ENCODE peak calls at places on chromosomes 3 and 15, in nine cellular contexts. One of them, this sample, is unnamed.

GRCh38 chr15:96460106-96460505 is 129.6 kb downstream of the NR2F2 start:
- DNase-seq in fibroblast of pulmonary artery: no peak
- DNase-seq in upper lobe of right lung: no peak
- DNase-seq in foreskin fibroblast: no peak
- DNase-seq in GM06990: no peak
- DNase-seq in left lung: no peak
- DNase-seq in IMR-90: no peak
- DNase-seq in left ventricle myocardium inferior: no peak
- DNase-seq in cardiac muscle cell: no peak
- DNase-seq in this sample: no peak

GRCh38 chr3:149489060-149489690 is 14.7 kb downstream of the TM4SF4 start:
- DNase-seq in GM06990: no peak
- DNase-seq in foreskin fibroblast: no peak
- DNase-seq in left lung: no peak
- DNase-seq in left ventricle myocardium inferior: no peak
- DNase-seq in upper lobe of right lung: no peak
- DNase-seq in cardiac muscle cell: peak; percentile 20
- DNase-seq in IMR-90: no peak
- DNase-seq in fibroblast of pulmonary artery: peak; percentile 47
- DNase-seq in this sample: no peak

GRCh38 chr3:35666893-35667292 is 27.6 kb downstream of the ARPP21 start:
- DNase-seq in fibroblast of pulmonary artery: no peak
- DNase-seq in left lung: no peak
- DNase-seq in left ventricle myocardium inferior: no peak
- DNase-seq in cardiac muscle cell: no peak
- DNase-seq in foreskin fibroblast: no peak
- DNase-seq in GM06990: no peak
- DNase-seq in upper lobe of right lung: no peak
- DNase-seq in IMR-90: no peak
- DNase-seq in this sample: no peak

GRCh38 chr15:101542306-101543025 is 53.0 kb upstream of the PCSK6 start:
- DNase-seq in foreskin fibroblast: no peak
- DNase-seq in GM06990: no peak
- DNase-seq in left lung: no peak
- DNase-seq in left ventricle myocardium inferior: no peak
- DNase-seq in IMR-90: no peak
- DNase-seq in cardiac muscle cell: no peak
- DNase-seq in fibroblast of pulmonary artery: no peak
- DNase-seq in upper lobe of right lung: no peak
- DNase-seq in this sample: no peak

GRCh38 chr3:64224826-64225606 is at the start of gene PRICKLE2:
- DNase-seq in IMR-90: peak; percentile 96
- DNase-seq in left ventricle myocardium inferior: peak; percentile 74
- DNase-seq in left lung: peak; percentile 50
- DNase-seq in fibroblast of pulmonary artery: peak; percentile 93
- DNase-seq in cardiac muscle cell: peak; percentile 41
- DNase-seq in upper lobe of right lung: no peak
- DNase-seq in GM06990: peak; percentile 48
- DNase-seq in foreskin fibroblast: peak; percentile 94
- DNase-seq in this sample: peak; percentile 76

GRCh38 chr3:186287723-186288122 is 74.3 kb downstream of the DGKG start:
- DNase-seq in left lung: no peak
- DNase-seq in left ventricle myocardium inferior: no peak
- DNase-seq in upper lobe of right lung: no peak
- DNase-seq in IMR-90: peak; percentile 85
- DNase-seq in cardiac muscle cell: no peak
- DNase-seq in foreskin fibroblast: peak; percentile 72
- DNase-seq in fibroblast of pulmonary artery: peak; percentile 77
- DNase-seq in GM06990: no peak
- DNase-seq in this sample: no peak

GRCh38 chr3:177777699-177778098 is 580.4 kb upstream of the TBL1XR1 start:
- DNase-seq in fibroblast of pulmonary artery: peak; percentile 55
- DNase-seq in upper lobe of right lung: peak; percentile 68
- DNase-seq in IMR-90: peak; percentile 56
- DNase-seq in foreskin fibroblast: peak; percentile 47
- DNase-seq in GM06990: peak; percentile 26
- DNase-seq in left ventricle myocardium inferior: peak; percentile 25
- DNase-seq in cardiac muscle cell: peak; percentile 42
- DNase-seq in left lung: peak; percentile 41
- DNase-seq in this sample: peak; percentile 56

GRCh38 chr3:161989012-161989411 is 492.4 kb downstream of the OTOL1 start:
- DNase-seq in GM06990: no peak
- DNase-seq in fibroblast of pulmonary artery: no peak
- DNase-seq in cardiac muscle cell: no peak
- DNase-seq in left lung: no peak
- DNase-seq in foreskin fibroblast: no peak
- DNase-seq in IMR-90: no peak
- DNase-seq in upper lobe of right lung: no peak
- DNase-seq in left ventricle myocardium inferior: no peak
- DNase-seq in this sample: no peak

GRCh38 chr3:56988874-56989433 is 71.5 kb upstream of the SPATA12 start:
- DNase-seq in cardiac muscle cell: peak; percentile 91
- DNase-seq in IMR-90: peak; percentile 71
- DNase-seq in left ventricle myocardium inferior: peak; percentile 70
- DNase-seq in left lung: peak; percentile 72
- DNase-seq in fibroblast of pulmonary artery: peak; percentile 92
- DNase-seq in GM06990: no peak
- DNase-seq in upper lobe of right lung: no peak
- DNase-seq in foreskin fibroblast: peak; percentile 57
- DNase-seq in this sample: peak; percentile 80

GRCh38 chr15:33089878-33090757 is 104.4 kb downstream of the FMN1 start:
- DNase-seq in fibroblast of pulmonary artery: peak; percentile 67
- DNase-seq in foreskin fibroblast: peak; percentile 88
- DNase-seq in IMR-90: peak; percentile 94
- DNase-seq in left lung: no peak
- DNase-seq in upper lobe of right lung: no peak
- DNase-seq in left ventricle myocardium inferior: no peak
- DNase-seq in GM06990: no peak
- DNase-seq in cardiac muscle cell: no peak
- DNase-seq in this sample: peak; percentile 82

GRCh38 chr3:136731274-136731884 is 20.8 kb downstream of the STAG1 start:
- DNase-seq in left lung: no peak
- DNase-seq in IMR-90: no peak
- DNase-seq in left ventricle myocardium inferior: no peak
- DNase-seq in foreskin fibroblast: no peak
- DNase-seq in GM06990: no peak
- DNase-seq in upper lobe of right lung: no peak
- DNase-seq in fibroblast of pulmonary artery: no peak
- DNase-seq in cardiac muscle cell: no peak
- DNase-seq in this sample: no peak

GRCh38 chr15:70799667-70800450 is 36.5 kb upstream of the UACA start:
- DNase-seq in cardiac muscle cell: peak; percentile 50
- DNase-seq in IMR-90: peak; percentile 99
- DNase-seq in GM06990: no peak
- DNase-seq in fibroblast of pulmonary artery: peak; percentile 98
- DNase-seq in foreskin fibroblast: peak; percentile 95
- DNase-seq in left lung: peak; percentile 69
- DNase-seq in upper lobe of right lung: no peak
- DNase-seq in left ventricle myocardium inferior: no peak
- DNase-seq in this sample: no peak

GRCh38 chr15:101043011-101043410 is 123.9 kb downstream of the LRRK1 start:
- DNase-seq in GM06990: no peak
- DNase-seq in foreskin fibroblast: no peak
- DNase-seq in upper lobe of right lung: no peak
- DNase-seq in cardiac muscle cell: no peak
- DNase-seq in fibroblast of pulmonary artery: no peak
- DNase-seq in left lung: peak; percentile 25
- DNase-seq in left ventricle myocardium inferior: no peak
- DNase-seq in IMR-90: no peak
- DNase-seq in this sample: no peak

GRCh38 chr15:60905587-60905986 is 323.5 kb downstream of the RORA start:
- DNase-seq in left lung: peak; percentile 40
- DNase-seq in IMR-90: no peak
- DNase-seq in cardiac muscle cell: no peak
- DNase-seq in upper lobe of right lung: no peak
- DNase-seq in fibroblast of pulmonary artery: no peak
- DNase-seq in left ventricle myocardium inferior: no peak
- DNase-seq in GM06990: no peak
- DNase-seq in foreskin fibroblast: no peak
- DNase-seq in this sample: no peak

GRCh38 chr15:95492388-95493070 is 838.0 kb upstream of the NR2F2 start:
- DNase-seq in left ventricle myocardium inferior: no peak
- DNase-seq in fibroblast of pulmonary artery: no peak
- DNase-seq in left lung: no peak
- DNase-seq in cardiac muscle cell: no peak
- DNase-seq in IMR-90: no peak
- DNase-seq in foreskin fibroblast: no peak
- DNase-seq in GM06990: no peak
- DNase-seq in upper lobe of right lung: no peak
- DNase-seq in this sample: no peak

GRCh38 chr15:61584410-61584809 is 355.3 kb upstream of the RORA start:
- DNase-seq in GM06990: no peak
- DNase-seq in left ventricle myocardium inferior: no peak
- DNase-seq in cardiac muscle cell: peak; percentile 70
- DNase-seq in IMR-90: no peak
- DNase-seq in fibroblast of pulmonary artery: peak; percentile 10
- DNase-seq in foreskin fibroblast: no peak
- DNase-seq in left lung: no peak
- DNase-seq in upper lobe of right lung: no peak
- DNase-seq in this sample: no peak

GRCh38 chr3:181913254-181913653 is 201.5 kb downstream of the SOX2 start:
- DNase-seq in foreskin fibroblast: no peak
- DNase-seq in cardiac muscle cell: no peak
- DNase-seq in fibroblast of pulmonary artery: no peak
- DNase-seq in left lung: no peak
- DNase-seq in IMR-90: no peak
- DNase-seq in GM06990: no peak
- DNase-seq in upper lobe of right lung: no peak
- DNase-seq in left ventricle myocardium inferior: no peak
- DNase-seq in this sample: no peak

GRCh38 chr3:1252061-1252430 is 159.2 kb downstream of the CNTN6 start:
- DNase-seq in left ventricle myocardium inferior: no peak
- DNase-seq in IMR-90: no peak
- DNase-seq in fibroblast of pulmonary artery: no peak
- DNase-seq in cardiac muscle cell: no peak
- DNase-seq in upper lobe of right lung: no peak
- DNase-seq in foreskin fibroblast: no peak
- DNase-seq in left lung: no peak
- DNase-seq in GM06990: no peak
- DNase-seq in this sample: no peak

GRCh38 chr3:1251282-1252060 is 158.6 kb downstream of the CNTN6 start:
- DNase-seq in GM06990: no peak
- DNase-seq in left lung: no peak
- DNase-seq in upper lobe of right lung: no peak
- DNase-seq in fibroblast of pulmonary artery: peak; percentile 10
- DNase-seq in foreskin fibroblast: no peak
- DNase-seq in cardiac muscle cell: no peak
- DNase-seq in IMR-90: no peak
- DNase-seq in left ventricle myocardium inferior: no peak
- DNase-seq in this sample: no peak
- TF ChIP-seq CTCF in GM06990: no peak
- TF ChIP-seq CTCF in left lung: no peak
- TF ChIP-seq CTCF in upper lobe of right lung: no peak
- TF ChIP-seq CTCF in fibroblast of pulmonary artery: peak; percentile 10
- TF ChIP-seq CTCF in foreskin fibroblast: peak; percentile 7
- TF ChIP-seq CTCF in cardiac muscle cell: no peak
- TF ChIP-seq CTCF in IMR-90: no peak
- TF ChIP-seq CTCF in left ventricle myocardium inferior: no peak
- TF ChIP-seq CTCF in this sample: no peak

DNA sequence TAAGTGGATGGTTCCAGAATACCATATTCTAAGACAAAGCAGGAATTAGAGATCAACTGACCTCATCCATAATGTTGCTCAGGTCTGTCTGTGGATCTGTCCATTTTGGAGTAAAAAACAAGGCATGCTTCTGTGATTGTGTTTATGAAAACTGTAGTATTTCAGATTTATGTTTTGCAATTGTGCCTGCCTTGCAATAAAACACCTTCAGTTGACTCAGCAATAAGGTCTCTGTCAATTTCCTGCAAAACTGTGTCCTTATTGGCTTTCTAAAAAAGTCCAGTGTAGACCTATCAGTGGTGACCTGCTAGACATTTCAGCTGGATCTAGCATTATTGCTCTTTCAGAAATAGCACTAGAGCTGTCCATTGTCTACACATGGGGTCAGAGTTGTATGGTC is 409.5 kb upstream of the AZI2 start:
- DNase-seq in cardiac muscle cell: no peak
- DNase-seq in foreskin fibroblast: no peak
- DNase-seq in upper lobe of right lung: no peak
- DNase-seq in GM06990: no peak
- DNase-seq in left lung: no peak
- DNase-seq in IMR-90: no peak
- DNase-seq in left ventricle myocardium inferior: no peak
- DNase-seq in fibroblast of pulmonary artery: no peak
- DNase-seq in this sample: no peak
- H3K4me3 ChIP-seq in cardiac muscle cell: no peak overlapping the region
- H3K4me3 ChIP-seq in foreskin fibroblast: no peak overlapping the region
- H3K4me3 ChIP-seq in upper lobe of right lung: no peak overlapping the region
- H3K4me3 ChIP-seq in GM06990: no peak overlapping the region
- H3K4me3 ChIP-seq in left lung: no peak overlapping the region
- H3K4me3 ChIP-seq in IMR-90: no peak overlapping the region
- H3K4me3 ChIP-seq in left ventricle myocardium inferior: no peak overlapping the region
- H3K4me3 ChIP-seq in fibroblast of pulmonary artery: no peak overlapping the region
- H3K4me3 ChIP-seq in this sample: no peak overlapping the region

GRCh38 chr15:99729920-99730319 is 3.3 kb downstream of the LYSMD4 start:
- DNase-seq in cardiac muscle cell: peak; percentile 56
- DNase-seq in left lung: no peak
- DNase-seq in foreskin fibroblast: peak; percentile 58
- DNase-seq in IMR-90: peak; percentile 61
- DNase-seq in GM06990: no peak
- DNase-seq in fibroblast of pulmonary artery: peak; percentile 68
- DNase-seq in left ventricle myocardium inferior: no peak
- DNase-seq in upper lobe of right lung: no peak
- DNase-seq in this sample: peak; percentile 32
- TF ChIP-seq CTCF in cardiac muscle cell: peak; percentile 60
- TF ChIP-seq CTCF in left lung: no peak
- TF ChIP-seq CTCF in foreskin fibroblast: peak; percentile 45
- TF ChIP-seq CTCF in IMR-90: peak; percentile 76
- TF ChIP-seq CTCF in GM06990: peak; percentile 53
- TF ChIP-seq CTCF in fibroblast of pulmonary artery: peak; percentile 60
- TF ChIP-seq CTCF in left ventricle myocardium inferior: peak; percentile 65
- TF ChIP-seq CTCF in upper lobe of right lung: peak; percentile 46
- TF ChIP-seq CTCF in this sample: peak; percentile 67

GRCh38 chr15:55914446-55914845 is 79.0 kb downstream of the NEDD4 start:
- DNase-seq in IMR-90: no peak
- DNase-seq in foreskin fibroblast: no peak
- DNase-seq in cardiac muscle cell: no peak
- DNase-seq in left ventricle myocardium inferior: no peak
- DNase-seq in GM06990: no peak
- DNase-seq in left lung: no peak
- DNase-seq in fibroblast of pulmonary artery: peak; percentile 31
- DNase-seq in upper lobe of right lung: no peak
- DNase-seq in this sample: no peak

GRCh38 chr15:55915876-55916567 is 77.4 kb downstream of the NEDD4 start:
- DNase-seq in cardiac muscle cell: no peak
- DNase-seq in left ventricle myocardium inferior: no peak
- DNase-seq in left lung: no peak
- DNase-seq in upper lobe of right lung: no peak
- DNase-seq in GM06990: no peak
- DNase-seq in foreskin fibroblast: peak; percentile 33
- DNase-seq in fibroblast of pulmonary artery: peak; percentile 64
- DNase-seq in IMR-90: peak; percentile 56
- DNase-seq in this sample: no peak

GRCh38 chr15:55915221-55915620 is 78.2 kb downstream of the NEDD4 start:
- DNase-seq in foreskin fibroblast: no peak
- DNase-seq in upper lobe of right lung: no peak
- DNase-seq in left ventricle myocardium inferior: no peak
- DNase-seq in fibroblast of pulmonary artery: peak; percentile 44
- DNase-seq in left lung: no peak
- DNase-seq in IMR-90: no peak
- DNase-seq in GM06990: no peak
- DNase-seq in cardiac muscle cell: no peak
- DNase-seq in this sample: no peak

GRCh38 chr15:55909036-55909811 is 84.2 kb downstream of the NEDD4 start:
- DNase-seq in left ventricle myocardium inferior: no peak
- DNase-seq in foreskin fibroblast: peak; percentile 56
- DNase-seq in GM06990: no peak
- DNase-seq in upper lobe of right lung: no peak
- DNase-seq in fibroblast of pulmonary artery: peak; percentile 29
- DNase-seq in cardiac muscle cell: no peak
- DNase-seq in left lung: no peak
- DNase-seq in IMR-90: peak; percentile 70
- DNase-seq in this sample: peak; percentile 37

GRCh38 chr15:55912982-55913381 is 80.4 kb downstream of the NEDD4 start:
- DNase-seq in GM06990: no peak
- DNase-seq in IMR-90: no peak
- DNase-seq in left lung: no peak
- DNase-seq in cardiac muscle cell: no peak
- DNase-seq in foreskin fibroblast: no peak
- DNase-seq in left ventricle myocardium inferior: no peak
- DNase-seq in fibroblast of pulmonary artery: no peak
- DNase-seq in upper lobe of right lung: no peak
- DNase-seq in this sample: no peak
- H3K4me3 ChIP-seq in GM06990: no peak overlapping the region
- H3K4me3 ChIP-seq in IMR-90: peak overlapping the region; percentile 35
- H3K4me3 ChIP-seq in left lung: no peak overlapping the region
- H3K4me3 ChIP-seq in cardiac muscle cell: no peak overlapping the region
- H3K4me3 ChIP-seq in foreskin fibroblast: no peak overlapping the region
- H3K4me3 ChIP-seq in left ventricle myocardium inferior: no peak overlapping the region
- H3K4me3 ChIP-seq in fibroblast of pulmonary artery: peak overlapping the region; percentile 65
- H3K4me3 ChIP-seq in upper lobe of right lung: no peak overlapping the region
- H3K4me3 ChIP-seq in this sample: peak overlapping the region; percentile 45

This sample was measured in HFF-Myc.